ENCODE peak calls at places on chromosome 16, in five cellular contexts. B is cardiac muscle cell, H is NCI-H1930, M is HCT116, F is HepG2. D is an unnamed sample.

GRCh38 chr16:88886311-88886914 is 20.0 kb upstream of the PABPN1L start:
- DNase-seq in B (no peak), H (no peak), M (no peak), F (no peak), D (no peak)

GRCh38 chr16:51896013-51896412 is 650.9 kb downstream of the TOX3 start:
- DNase-seq in B (no peak), H (no peak), M (no peak), F (no peak), D (no peak)

GRCh38 chr16:68229431-68230175 is 6.3 kb downstream of the ESRP2 start:
- DNase-seq in B (peak), H (peak), M (no peak), F (peak), D (peak)

GRCh38 chr16:47927330-47927729 is 228.5 kb downstream of the ABCC12 start:
- DNase-seq in B (no peak), H (no peak), M (no peak), F (no peak), D (no peak)

GRCh38 chr16:24088767-24089166 is 167.4 kb upstream of the CACNG3 start:
- DNase-seq in B (no peak), H (no peak), M (no peak), F (no peak), D (no peak)

GRCh38 chr16:77993111-77993571 is 29.2 kb upstream of the CLEC3A start:
- DNase-seq in B (no peak), H (no peak), M (no peak), F (no peak), D (no peak)

GRCh38 chr16:88691924-88692560 is 5.7 kb upstream of the SNAI3 start:
- DNase-seq in B (no peak), H (no peak), M (no peak), F (no peak), D (no peak)

GRCh38 chr16:84759061-84759460 is 59.3 kb downstream of the USP10 start:
- DNase-seq in B (no peak), H (no peak), M (no peak), F (no peak), D (no peak)

GRCh38 chr16:59385953-59386352 is 651.8 kb upstream of the GOT2 start:
- DNase-seq in B (peak), H (no peak), M (no peak), F (no peak), D (no peak)

GRCh38 chr16:18789515-18789849 is 652 bp downstream of the RPS15A start:
- DNase-seq in B (no peak), H (no peak), M (no peak), F (no peak), D (no peak)

GRCh38 chr16:86449377-86450095 is 60.8 kb upstream of the FOXF1 start:
- DNase-seq in B (no peak), H (no peak), M (no peak), F (no peak), D (no peak)

GRCh38 chr16:81889896-81890634 is 111.0 kb downstream of the PLCG2 start:
- DNase-seq in B (peak), H (peak), M (peak), F (peak), D (peak)

GRCh38 chr16:11639925-11640899 is 28.0 kb upstream of the SNN start:
- DNase-seq in B (peak), H (no peak), M (peak), F (peak), D (peak)

GRCh38 chr16:7397901-7398300 is 65.3 kb downstream of the RBFOX1 start:
- DNase-seq in B (no peak), H (no peak), M (no peak), F (no peak), D (no peak)

GRCh38 chr16:8675183-8676159 is 1.1 kb downstream of the ABAT start:
- DNase-seq in B (peak), H (no peak), M (no peak), F (peak), D (no peak)

GRCh38 chr16:10609410-10609774 is 29.0 kb upstream of the EMP2 start:
- DNase-seq in B (peak), H (no peak), M (no peak), F (no peak), D (no peak)

GRCh38 chr16:85396879-85397871 is 215.9 kb upstream of the GSE1 start:
- DNase-seq in B (no peak), H (no peak), M (no peak), F (peak), D (no peak)

GRCh38 chr16:50096791-50097190 is 31.0 kb downstream of the HEATR3 start:
- DNase-seq in B (peak), H (no peak), M (no peak), F (no peak), D (no peak)

GRCh38 chr16:49760815-49761214 is 95.1 kb downstream of the ZNF423 start:
- DNase-seq in B (no peak), H (no peak), M (no peak), F (no peak), D (no peak)

GRCh38 chr16:49350265-49351103 is 23.1 kb upstream of the C16orf78 start:
- DNase-seq in B (peak), H (peak), M (peak), F (peak), D (peak)

GRCh38 chr16:28981517-28981916 is 3.3 kb upstream of the LAT start:
- DNase-seq in B (no peak), H (no peak), M (no peak), F (peak), D (peak)

GRCh38 chr16:57245472-57246113 is 534 bp downstream of the ARL2BP start:
- DNase-seq in B (no peak), H (no peak), M (peak), F (no peak), D (no peak)

GRCh38 chr16:77306050-77306616 is 106.9 kb downstream of the SYCE1L start:
- DNase-seq in B (no peak), H (no peak), M (no peak), F (no peak), D (no peak)

GRCh38 chr16:28105954-28106353 is 42.4 kb upstream of the GSG1L start:
- DNase-seq in B (no peak), H (no peak), M (no peak), F (no peak), D (no peak)

GRCh38 chr16:54175552-54176375 is 110.8 kb downstream of the IRX3 start:
- DNase-seq in B (peak), H (no peak), M (no peak), F (peak), D (no peak)

GRCh38 chr16:4407543-4408322 is 8.7 kb downstream of the CORO7 start:
- DNase-seq in B (peak), H (no peak), M (no peak), F (no peak), D (no peak)